ENCODE peak calls at places on chromosomes 1 and 21, in six cellular contexts. One of them, this sample, is unnamed.
A peak's percentile ranks its signal among the peaks of the same experiment; 100 is the strongest.

GRCh38 chr1:29372108-29372507 is 135.8 kb downstream of the PTPRU start:
- DNase-seq in IMR-90: no peak
- DNase-seq in upper lobe of right lung: no peak
- DNase-seq in pancreas: no peak
- DNase-seq in DND-41: no peak
- DNase-seq in left lung: no peak
- DNase-seq in this sample: no peak

GRCh38 chr21:31520506-31521163 is 138.9 kb upstream of the SOD1 start:
- DNase-seq in IMR-90: peak; percentile 19
- DNase-seq in upper lobe of right lung: no peak
- DNase-seq in pancreas: no peak
- DNase-seq in DND-41: no peak
- DNase-seq in left lung: no peak
- DNase-seq in this sample: no peak

GRCh38 chr1:161989801-161990200 is 33.9 kb downstream of the OLFML2B start:
- DNase-seq in IMR-90: no peak
- DNase-seq in upper lobe of right lung: peak; percentile 1
- DNase-seq in pancreas: no peak
- DNase-seq in DND-41: no peak
- DNase-seq in left lung: no peak
- DNase-seq in this sample: no peak

GRCh38 chr1:88946845-88947244 is 45.6 kb downstream of the KYAT3 start:
- DNase-seq in IMR-90: peak; percentile 66
- DNase-seq in upper lobe of right lung: no peak
- DNase-seq in pancreas: no peak
- DNase-seq in DND-41: no peak
- DNase-seq in left lung: no peak
- DNase-seq in this sample: no peak

GRCh38 chr1:168960595-168960994 is 145.9 kb upstream of the ATP1B1 start:
- DNase-seq in IMR-90: no peak
- DNase-seq in upper lobe of right lung: no peak
- DNase-seq in pancreas: no peak
- DNase-seq in DND-41: no peak
- DNase-seq in left lung: no peak
- DNase-seq in this sample: no peak

GRCh38 chr1:76073471-76073870 is 1.1 kb upstream of the ST6GALNAC3 start:
- DNase-seq in IMR-90: peak; percentile 84
- DNase-seq in upper lobe of right lung: no peak
- DNase-seq in pancreas: no peak
- DNase-seq in DND-41: no peak
- DNase-seq in left lung: no peak
- DNase-seq in this sample: no peak

GRCh38 chr1:75130312-75130677 is 3.9 kb upstream of the LHX8 start:
- DNase-seq in IMR-90: no peak
- DNase-seq in upper lobe of right lung: no peak
- DNase-seq in pancreas: no peak
- DNase-seq in DND-41: no peak
- DNase-seq in left lung: no peak
- DNase-seq in this sample: no peak

GRCh38 chr21:28899744-28900143 is 92.9 kb downstream of the LTN1 start:
- DNase-seq in IMR-90: peak; percentile 78
- DNase-seq in upper lobe of right lung: no peak
- DNase-seq in pancreas: no peak
- DNase-seq in DND-41: no peak
- DNase-seq in left lung: no peak
- DNase-seq in this sample: no peak

GRCh38 chr1:66769512-66770229 is 17.4 kb downstream of the DYNLT5 start:
- DNase-seq in IMR-90: no peak
- DNase-seq in upper lobe of right lung: no peak
- DNase-seq in pancreas: no peak
- DNase-seq in DND-41: peak; percentile 57
- DNase-seq in left lung: no peak
- DNase-seq in this sample: no peak

GRCh38 chr1:90501281-90501680 is 215.8 kb downstream of the BARHL2 start:
- DNase-seq in IMR-90: no peak
- DNase-seq in upper lobe of right lung: no peak
- DNase-seq in pancreas: no peak
- DNase-seq in DND-41: no peak
- DNase-seq in left lung: no peak
- DNase-seq in this sample: no peak

GRCh38 chr1:162699366-162699765 is 67.1 kb downstream of the DDR2 start:
- DNase-seq in IMR-90: no peak
- DNase-seq in upper lobe of right lung: no peak
- DNase-seq in pancreas: no peak
- DNase-seq in DND-41: no peak
- DNase-seq in left lung: no peak
- DNase-seq in this sample: no peak

GRCh38 chr21:28904961-28905435 is 87.7 kb downstream of the LTN1 start:
- DNase-seq in IMR-90: no peak
- DNase-seq in upper lobe of right lung: no peak
- DNase-seq in pancreas: no peak
- DNase-seq in DND-41: no peak
- DNase-seq in left lung: no peak
- DNase-seq in this sample: no peak

GRCh38 chr21:25896657-25897056 is 161.9 kb downstream of the GABPA start:
- DNase-seq in IMR-90: no peak
- DNase-seq in upper lobe of right lung: no peak
- DNase-seq in pancreas: no peak
- DNase-seq in DND-41: no peak
- DNase-seq in left lung: no peak
- DNase-seq in this sample: no peak

GRCh38 chr21:26148071-26148470 is 22.5 kb downstream of the APP start:
- DNase-seq in IMR-90: no peak
- DNase-seq in upper lobe of right lung: no peak
- DNase-seq in pancreas: no peak
- DNase-seq in DND-41: peak; percentile 52
- DNase-seq in left lung: no peak
- DNase-seq in this sample: no peak

GRCh38 chr1:66374561-66375111 is 159.3 kb upstream of the SGIP1 start:
- DNase-seq in IMR-90: peak; percentile 95
- DNase-seq in upper lobe of right lung: no peak
- DNase-seq in pancreas: no peak
- DNase-seq in DND-41: no peak
- DNase-seq in left lung: no peak
- DNase-seq in this sample: no peak

GRCh38 chr1:12620142-12620865 is 2.3 kb upstream of the DHRS3 start:
- DNase-seq in IMR-90: no peak
- DNase-seq in upper lobe of right lung: no peak
- DNase-seq in pancreas: no peak
- DNase-seq in DND-41: peak; percentile 73
- DNase-seq in left lung: no peak
- DNase-seq in this sample: no peak

GRCh38 chr1:24107462-24108225 is 4.3 kb downstream of the MYOM3 start:
- DNase-seq in IMR-90: peak; percentile 69
- DNase-seq in upper lobe of right lung: no peak
- DNase-seq in pancreas: peak; percentile 48
- DNase-seq in DND-41: no peak
- DNase-seq in left lung: no peak
- DNase-seq in this sample: no peak

GRCh38 chr21:29342394-29342957 is 43.8 kb downstream of the BACH1 start:
- DNase-seq in IMR-90: peak; percentile 99
- DNase-seq in upper lobe of right lung: no peak
- DNase-seq in pancreas: peak; percentile 65
- DNase-seq in DND-41: no peak
- DNase-seq in left lung: peak; percentile 57
- DNase-seq in this sample: peak; percentile 31

GRCh38 chr1:112637257-112638108 is 17.9 kb downstream of the CAPZA1 start:
- DNase-seq in IMR-90: peak; percentile 37
- DNase-seq in upper lobe of right lung: no peak
- DNase-seq in pancreas: no peak
- DNase-seq in DND-41: no peak
- DNase-seq in left lung: no peak
- DNase-seq in this sample: no peak

GRCh38 chr1:213423585-213423984 is 372.5 kb downstream of the RPS6KC1 start:
- DNase-seq in IMR-90: no peak
- DNase-seq in upper lobe of right lung: no peak
- DNase-seq in pancreas: no peak
- DNase-seq in DND-41: no peak
- DNase-seq in left lung: no peak
- DNase-seq in this sample: no peak

GRCh38 chr1:218983848-218984247 is 189.8 kb upstream of the LYPLAL1 start:
- DNase-seq in IMR-90: no peak
- DNase-seq in upper lobe of right lung: no peak
- DNase-seq in pancreas: no peak
- DNase-seq in DND-41: peak; percentile 15
- DNase-seq in left lung: no peak
- DNase-seq in this sample: no peak

DNA sequence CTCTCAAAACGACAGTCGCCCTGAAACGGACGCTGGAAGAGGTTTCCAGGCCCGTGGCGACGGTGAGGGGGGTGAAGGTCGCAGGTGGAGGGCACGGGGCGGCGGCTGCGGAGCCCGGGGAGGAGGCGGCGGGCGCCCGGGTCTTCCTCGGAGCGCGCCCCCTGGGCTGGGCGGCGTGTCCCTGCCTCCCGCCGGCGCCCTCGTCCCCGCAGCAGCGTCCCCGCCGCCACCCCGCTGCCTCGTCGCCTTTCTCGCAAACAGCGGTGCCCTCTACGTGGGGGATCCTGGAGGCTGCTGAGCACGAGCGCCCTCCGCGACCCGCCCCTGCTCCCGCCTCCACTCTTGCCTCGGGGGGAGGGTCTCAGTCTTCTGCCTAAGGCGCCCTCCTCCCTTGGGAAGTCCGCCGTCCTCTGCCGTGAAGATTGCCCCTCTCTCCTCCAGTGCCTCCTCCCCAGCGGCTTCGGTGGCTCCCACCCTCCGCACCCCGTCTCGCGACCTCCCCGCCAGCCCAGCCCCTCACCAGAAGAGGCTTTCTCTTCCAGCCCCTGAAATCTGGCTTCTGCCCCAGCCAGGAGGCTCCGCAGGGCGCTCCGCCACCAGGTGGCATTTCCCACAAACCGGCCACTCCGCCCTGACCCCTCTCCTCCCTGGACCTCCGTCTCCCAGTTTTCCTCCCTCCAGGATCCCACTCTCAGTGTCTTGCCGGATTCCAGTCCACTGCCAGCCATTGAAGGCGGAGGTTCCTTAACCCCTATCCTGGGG is 227.4 kb downstream of the SDCCAG8 start:
- DNase-seq in IMR-90: no peak
- DNase-seq in upper lobe of right lung: no peak
- DNase-seq in pancreas: no peak
- DNase-seq in DND-41: peak; percentile 48
- DNase-seq in left lung: no peak
- DNase-seq in this sample: no peak
- TF ChIP-seq CTCF in IMR-90: no peak
- TF ChIP-seq CTCF in upper lobe of right lung: no peak
- TF ChIP-seq CTCF in pancreas: no peak
- TF ChIP-seq CTCF in DND-41: peak; percentile 13
- TF ChIP-seq CTCF in left lung: no peak
- TF ChIP-seq CTCF in this sample: no peak

GRCh38 chr1:212415107-212415841 is 588 bp upstream of the PACC1 start:
- DNase-seq in IMR-90: no peak
- DNase-seq in upper lobe of right lung: no peak
- DNase-seq in pancreas: no peak
- DNase-seq in DND-41: peak; percentile 39
- DNase-seq in left lung: no peak
- DNase-seq in this sample: no peak

GRCh38 chr1:212410231-212410825 is 4.4 kb downstream of the PACC1 start:
- DNase-seq in IMR-90: no peak
- DNase-seq in upper lobe of right lung: no peak
- DNase-seq in pancreas: no peak
- DNase-seq in DND-41: no peak
- DNase-seq in left lung: no peak
- DNase-seq in this sample: no peak

GRCh38 chr1:212412374-212412773 is 2.3 kb downstream of the PACC1 start:
- DNase-seq in IMR-90: no peak
- DNase-seq in upper lobe of right lung: no peak
- DNase-seq in pancreas: no peak
- DNase-seq in DND-41: no peak
- DNase-seq in left lung: no peak
- DNase-seq in this sample: no peak

GRCh38 chr1:212413902-212414327 is 771 bp downstream of the PACC1 start:
- DNase-seq in IMR-90: peak; percentile 14
- DNase-seq in upper lobe of right lung: no peak
- DNase-seq in pancreas: no peak
- DNase-seq in DND-41: no peak
- DNase-seq in left lung: no peak
- DNase-seq in this sample: no peak

GRCh38 chr1:212414328-212415106 is at the start of gene PACC1:
- DNase-seq in IMR-90: peak; percentile 80
- DNase-seq in upper lobe of right lung: peak; percentile 95
- DNase-seq in pancreas: peak; percentile 93
- DNase-seq in DND-41: peak; percentile 92
- DNase-seq in left lung: peak; percentile 95
- DNase-seq in this sample: peak; percentile 87
- TF ChIP-seq CTCF in IMR-90: no peak
- TF ChIP-seq CTCF in upper lobe of right lung: no peak
- TF ChIP-seq CTCF in pancreas: no peak
- TF ChIP-seq CTCF in DND-41: peak; percentile 8
- TF ChIP-seq CTCF in left lung: no peak
- TF ChIP-seq CTCF in this sample: no peak

GRCh38 chr1:103953386-103953785 is 203.7 kb downstream of the AMY1C start:
- DNase-seq in IMR-90: no peak
- DNase-seq in upper lobe of right lung: no peak
- DNase-seq in pancreas: no peak
- DNase-seq in DND-41: no peak
- DNase-seq in left lung: no peak
- DNase-seq in this sample: no peak

GRCh38 chr1:103945774-103946173 is 196.1 kb downstream of the AMY1C start:
- DNase-seq in IMR-90: no peak
- DNase-seq in upper lobe of right lung: no peak
- DNase-seq in pancreas: no peak
- DNase-seq in DND-41: no peak
- DNase-seq in left lung: no peak
- DNase-seq in this sample: no peak

GRCh38 chr1:103949714-103950113 is 200.0 kb downstream of the AMY1C start:
- DNase-seq in IMR-90: no peak
- DNase-seq in upper lobe of right lung: no peak
- DNase-seq in pancreas: no peak
- DNase-seq in DND-41: no peak
- DNase-seq in left lung: no peak
- DNase-seq in this sample: no peak

DNA sequence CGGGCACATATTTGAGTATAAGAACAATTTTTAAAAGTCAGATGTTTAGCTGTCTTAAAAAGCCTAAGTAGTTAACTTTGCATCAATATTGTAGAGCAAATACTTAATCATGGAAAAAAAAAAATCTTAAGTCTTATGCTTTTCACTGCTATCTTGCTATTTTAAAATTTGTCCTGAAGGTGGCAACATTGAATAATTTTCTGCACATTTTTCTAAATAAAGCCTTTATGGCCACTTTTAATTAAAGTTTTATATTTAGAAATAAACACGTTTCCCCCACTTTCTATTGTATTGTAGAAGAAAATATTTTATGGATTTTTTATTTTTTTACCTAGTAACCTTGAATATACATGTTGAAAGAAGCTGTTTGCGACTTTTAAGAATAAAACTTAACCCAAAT is 198.8 kb downstream of the AMY1C start:
- DNase-seq in IMR-90: no peak
- DNase-seq in upper lobe of right lung: no peak
- DNase-seq in pancreas: no peak
- DNase-seq in DND-41: no peak
- DNase-seq in left lung: no peak
- DNase-seq in this sample: no peak
- TF ChIP-seq CTCF in IMR-90: peak; percentile 10
- TF ChIP-seq CTCF in upper lobe of right lung: peak; percentile 11
- TF ChIP-seq CTCF in pancreas: no peak
- TF ChIP-seq CTCF in DND-41: peak; percentile 46
- TF ChIP-seq CTCF in left lung: peak; percentile 28
- TF ChIP-seq CTCF in this sample: no peak

GRCh38 chr1:94247146-94248094 is 10.0 kb upstream of the ARHGAP29 start:
- DNase-seq in IMR-90: peak; percentile 36
- DNase-seq in upper lobe of right lung: peak; percentile 92
- DNase-seq in pancreas: peak; percentile 96
- DNase-seq in DND-41: no peak
- DNase-seq in left lung: peak; percentile 84
- DNase-seq in this sample: peak; percentile 52
- TF ChIP-seq CTCF in IMR-90: no peak
- TF ChIP-seq CTCF in upper lobe of right lung: no peak
- TF ChIP-seq CTCF in pancreas: no peak
- TF ChIP-seq CTCF in DND-41: no peak
- TF ChIP-seq CTCF in left lung: no peak
- TF ChIP-seq CTCF in this sample: no peak

This sample was measured in uterus.